ENCODE peak calls at places on chromosome 10, in five cellular contexts. G, Q, H, P and T are unnamed samples.

GRCh38 chr10:132660385-132660784 is 122.8 kb downstream of the INPP5A start:
- DNase-seq in G (no peak), P (no peak), H (no peak), Q (no peak), T (no peak)

GRCh38 chr10:20990604-20991003 is 93.5 kb upstream of the NEBL start:
- DNase-seq in H (no peak), G (no peak), Q (no peak), P (no peak), T (no peak)

GRCh38 chr10:128526793-128527375 is 400.7 kb upstream of the MKI67 start:
- DNase-seq in P (no peak), G (no peak), Q (no peak), H (peak), T (no peak)

GRCh38 chr10:7610651-7611389 is 55.9 kb downstream of the ITIH5 start:
- DNase-seq in G (no peak), P (no peak), Q (no peak), H (no peak), T (peak)

GRCh38 chr10:126804396-126804795 is 100.8 kb upstream of the DOCK1 start:
- DNase-seq in Q (no peak), P (no peak), G (no peak), H (no peak), T (no peak)

GRCh38 chr10:87935290-87936141 is 72.1 kb downstream of the PTEN start:
- DNase-seq in Q (no peak), H (no peak), G (no peak), P (no peak), T (no peak)

GRCh38 chr10:105071980-105072379 is 430.9 kb downstream of the SORCS3 start:
- DNase-seq in H (no peak), G (no peak), Q (no peak), P (no peak), T (no peak)

GRCh38 chr10:50152792-50153272 is 85.1 kb downstream of the WASHC2A start:
- DNase-seq in Q (no peak), H (no peak), P (no peak), G (no peak), T (no peak)

GRCh38 chr10:102280397-102281015 is 35.2 kb downstream of the GBF1 start:
- DNase-seq in P (no peak), G (no peak), H (peak), Q (no peak), T (no peak)

GRCh38 chr10:128476845-128477244 is 350.6 kb upstream of the MKI67 start:
- DNase-seq in Q (no peak), G (no peak), P (no peak), H (no peak), T (no peak)

GRCh38 chr10:27801171-27801785 is 55.7 kb upstream of the MKX start:
- DNase-seq in P (peak), G (no peak), H (no peak), Q (no peak), T (no peak)

GRCh38 chr10:109647627-109648026 is 275.7 kb downstream of the XPNPEP1 start:
- DNase-seq in Q (no peak), P (no peak), H (no peak), G (no peak), T (peak)

GRCh38 chr10:29714096-29714874 is 79.5 kb upstream of the SVIL start:
- DNase-seq in G (peak), H (no peak), P (no peak), Q (no peak), T (peak)

GRCh38 chr10:71767420-71768035 is 5.8 kb downstream of the VSIR start:
- DNase-seq in H (no peak), G (peak), P (peak), Q (no peak), T (no peak)

GRCh38 chr10:71471957-71472365 is 75.2 kb downstream of the CDH23 start:
- DNase-seq in Q (no peak), G (no peak), P (no peak), H (no peak), T (no peak)

GRCh38 chr10:111481271-111482073 is 404.6 kb downstream of the ADRA2A start:
- DNase-seq in H (no peak), G (no peak), P (no peak), Q (no peak), T (no peak)

GRCh38 chr10:59750155-59750945 is 2.9 kb downstream of the MRLN start:
- DNase-seq in Q (no peak), P (no peak), H (no peak), G (no peak), T (no peak)

GRCh38 chr10:3777876-3778707 is 6.9 kb downstream of the KLF6 start:
- DNase-seq in P (no peak), H (no peak), Q (no peak), G (no peak), T (no peak)

GRCh38 chr10:75430000-75430763 is 1.2 kb upstream of the LRMDA start:
- DNase-seq in Q (no peak), P (no peak), G (peak), H (no peak), T (no peak)

GRCh38 chr10:100978121-100978895 is 9.0 kb downstream of the MRPL43 start:
- DNase-seq in P (no peak), G (no peak), H (no peak), Q (no peak), T (no peak)

GRCh38 chr10:3122486-3123205 is 49.9 kb downstream of the PITRM1 start:
- DNase-seq in G (no peak), H (no peak), P (no peak), Q (no peak), T (no peak)

GRCh38 chr10:71981024-71981867 is 17.1 kb downstream of the CHST3 start:
- DNase-seq in P (no peak), H (no peak), G (no peak), Q (no peak), T (no peak)